ENCODE peak calls at places on chromosome 2, in eight cellular contexts. A, F, X, O, Y, D, T and E are unnamed samples.
A peak's percentile ranks its signal among the peaks of the same experiment; 100 is the strongest.

GRCh38 chr2:206915136-206915535 is 24.2 kb upstream of the CPO start:
- DNase-seq in O (peak; percentile 11), Y (peak; percentile 21), T (no peak), A (no peak), D (no peak), F (no peak), X (no peak), E (no peak)

GRCh38 chr2:145753966-145754365 is 1234.0 kb upstream of the ZEB2 start:
- DNase-seq in T (no peak), X (no peak), F (peak; percentile 37), D (no peak), O (no peak), A (no peak), Y (no peak), E (no peak)

GRCh38 chr2:14743883-14744282 is 111.4 kb downstream of the LRATD1 start:
- DNase-seq in F (no peak), T (no peak), D (no peak), Y (no peak), O (no peak), A (no peak), X (no peak), E (no peak)

GRCh38 chr2:113219889-113220641 is 46.3 kb downstream of the PSD4 start:
- DNase-seq in A (peak; percentile 82), O (peak; percentile 62), T (no peak), Y (no peak), F (peak; percentile 79), X (no peak), D (no peak), E (no peak)

GRCh38 chr2:145845207-145845894 is 1325.4 kb upstream of the ZEB2 start:
- DNase-seq in F (no peak), A (no peak), T (no peak), D (no peak), Y (peak; percentile 63), X (no peak), O (no peak), E (no peak)

GRCh38 chr2:3566806-3567205 is 8.3 kb upstream of the RPS7 start:
- DNase-seq in X (no peak), T (no peak), O (no peak), D (no peak), Y (no peak), A (no peak), F (no peak), E (no peak)

GRCh38 chr2:38154395-38154794 is 78.4 kb upstream of the CYP1B1 start:
- DNase-seq in O (no peak), F (no peak), X (no peak), Y (no peak), D (no peak), T (no peak), A (no peak), E (no peak)

GRCh38 chr2:218476676-218477075 is 57.8 kb downstream of the VIL1 start:
- DNase-seq in T (no peak), A (peak; percentile 22), O (no peak), X (no peak), F (no peak), Y (no peak), D (no peak), E (no peak)

GRCh38 chr2:98488252-98488651 is 43.6 kb downstream of the INPP4A start:
- DNase-seq in T (no peak), Y (no peak), O (no peak), F (no peak), X (no peak), A (no peak), D (no peak), E (no peak)

GRCh38 chr2:44543773-44544725 is 182.3 kb downstream of the CAMKMT start:
- DNase-seq in X (peak; percentile 51), T (no peak), F (no peak), D (no peak), O (no peak), A (no peak), Y (no peak), E (no peak)

GRCh38 chr2:28568533-28568932 is 72.7 kb downstream of the PLB1 start:
- DNase-seq in F (no peak), O (no peak), X (no peak), D (no peak), A (no peak), T (no peak), Y (no peak), E (no peak)

GRCh38 chr2:148106331-148106730 is 85.4 kb downstream of the MBD5 start:
- DNase-seq in D (no peak), T (no peak), F (no peak), A (no peak), X (no peak), Y (no peak), O (no peak), E (no peak)

GRCh38 chr2:179443175-179443574 is 178.5 kb upstream of the SESTD1 start:
- DNase-seq in T (no peak), F (peak; percentile 73), X (no peak), D (no peak), O (no peak), Y (no peak), A (no peak), E (no peak)

GRCh38 chr2:157720504-157720903 is 91.8 kb upstream of the ACVR1C start:
- DNase-seq in T (no peak), D (no peak), A (no peak), X (no peak), F (no peak), O (no peak), Y (no peak), E (no peak)

GRCh38 chr2:22355816-22356433 is 1029.1 kb upstream of the KLHL29 start:
- DNase-seq in A (peak; percentile 62), X (peak; percentile 69), Y (peak; percentile 54), T (peak; percentile 2), D (peak; percentile 1), O (peak; percentile 42), F (peak; percentile 55), E (no peak)